ENCODE peak calls at places on chromosomes 1 and 21, in four cellular contexts. F is AG08396; B is activated T-helper 1 cell treated with anti-CD3 and anti-CD28 coated beads, Interleukin-2, amount 50 U/mL, for 16 hours; Y is GM20000. S is an unnamed sample.

GRCh38 chr1:223556414-223557124 is 108.9 kb downstream of the CAPN8 start:
- DNase-seq in F (peak), B (no peak), Y (peak), S (peak)

GRCh38 chr1:60145746-60146145 is 72.2 kb upstream of the C1orf87 start:
- DNase-seq in F (no peak), B (no peak), Y (no peak), S (no peak)

GRCh38 chr1:67060811-67061218 is 6.9 kb upstream of the SLC35D1 start:
- DNase-seq in F (peak), B (no peak), Y (no peak), S (no peak)

GRCh38 chr1:53270873-53271272 is 32.6 kb upstream of the MAGOH start:
- DNase-seq in F (no peak), B (no peak), Y (no peak), S (no peak)

GRCh38 chr1:213250041-213250440 is 199.0 kb downstream of the RPS6KC1 start:
- DNase-seq in F (no peak), B (no peak), Y (no peak), S (no peak)

GRCh38 chr1:185973645-185974044 is 239.5 kb downstream of the HMCN1 start:
- DNase-seq in F (peak), B (no peak), Y (no peak), S (no peak)

GRCh38 chr1:103514920-103515503 is 10.5 kb upstream of the RNPC3 start:
- DNase-seq in F (peak), B (no peak), Y (peak), S (peak)

GRCh38 chr1:45846931-45847330 is 43.5 kb downstream of the MAST2 start:
- DNase-seq in F (no peak), B (no peak), Y (no peak), S (no peak)

GRCh38 chr1:29590583-29591555 is 354.5 kb downstream of the PTPRU start:
- DNase-seq in F (no peak), B (no peak), Y (no peak), S (no peak)

GRCh38 chr21:32248616-32249550 is 30.0 kb downstream of the MIS18A start:
- DNase-seq in F (no peak), B (no peak), Y (no peak), S (no peak)

GRCh38 chr1:232983817-232984567 is 33.6 kb downstream of the NTPCR start:
- DNase-seq in F (no peak), B (no peak), Y (no peak), S (no peak)

GRCh38 chr1:110069302-110070281 is 880 bp downstream of the ALX3 start:
- DNase-seq in F (no peak), B (no peak), Y (peak), S (no peak)